ENCODE peak calls at places on chromosomes 12 and 14, in nine cellular contexts. C, P, H, Q, L, K, E, W and I are unnamed samples.
A peak's percentile ranks its signal among the peaks of the same experiment; 100 is the strongest.

GRCh38 chr12:51186465-51186864 is 13.5 kb upstream of the TFCP2 start:
- DNase-seq in K (no peak), H (no peak), E (no peak), L (no peak), C (no peak), W (no peak), Q (no peak), P (no peak), I (no peak)

GRCh38 chr14:20553024-20553423 is 7.8 kb downstream of the RNASE9 start:
- DNase-seq in K (no peak), L (no peak), E (no peak), Q (no peak), H (no peak), C (no peak), W (no peak), P (no peak), I (no peak)

GRCh38 chr14:66610154-66610563 is 102.2 kb downstream of the GPHN start:
- DNase-seq in W (peak; percentile 49), K (no peak), P (no peak), H (no peak), L (peak; percentile 84), Q (no peak), E (no peak), C (no peak), I (no peak)

GRCh38 chr12:94190623-94191022 is 42.2 kb downstream of the PLXNC1 start:
- DNase-seq in K (no peak), P (no peak), C (no peak), H (no peak), Q (no peak), E (no peak), W (no peak), L (no peak), I (no peak)

GRCh38 chr14:34554540-34555250 is 15.2 kb upstream of the EAPP start:
- DNase-seq in E (no peak), L (peak; percentile 54), C (no peak), H (no peak), K (peak; percentile 45), W (no peak), P (peak; percentile 24), Q (no peak), I (no peak)

GRCh38 chr12:93223440-93224426 is 154.0 kb upstream of the NUDT4 start:
- DNase-seq in E (no peak), H (no peak), P (no peak), L (no peak), W (no peak), C (no peak), Q (no peak), K (peak; percentile 56), I (no peak)

GRCh38 chr12:91778938-91779400 is 366.7 kb downstream of the BTG1 start:
- DNase-seq in L (no peak), P (peak; percentile 26), C (peak; percentile 0), H (peak; percentile 20), W (peak; percentile 98), K (peak; percentile 39), Q (peak; percentile 3), E (peak; percentile 59), I (no peak)

GRCh38 chr12:42186793-42187192 is 42.1 kb upstream of the GXYLT1 start:
- DNase-seq in C (no peak), P (no peak), W (no peak), K (no peak), Q (no peak), L (peak; percentile 76), H (no peak), E (no peak), I (no peak)

GRCh38 chr14:39576726-39577125 is 144.5 kb upstream of the FBXO33 start:
- DNase-seq in Q (no peak), E (no peak), W (no peak), P (no peak), C (no peak), L (no peak), K (no peak), H (no peak), I (no peak)

GRCh38 chr12:53820503-53820902 is 68.7 kb upstream of the CISTR start:
- DNase-seq in W (no peak), E (no peak), C (no peak), L (no peak), H (no peak), Q (no peak), P (no peak), K (no peak), I (no peak)

GRCh38 chr12:109591041-109591440 is 17.4 kb downstream of the MVK start:
- DNase-seq in H (no peak), L (no peak), C (no peak), W (no peak), Q (no peak), E (no peak), P (no peak), K (no peak), I (no peak)

GRCh38 chr14:100872241-100872640 is 31.3 kb downstream of the RTL1 start:
- DNase-seq in Q (no peak), C (no peak), W (no peak), E (no peak), H (no peak), L (no peak), P (no peak), K (no peak), I (no peak)

GRCh38 chr14:67269338-67270060 is 28.3 kb downstream of the PALS1 start:
- DNase-seq in L (no peak), P (no peak), W (no peak), Q (no peak), K (no peak), E (no peak), C (no peak), H (no peak), I (no peak)

GRCh38 chr14:36397357-36397756 is 76.9 kb upstream of the MBIP start:
- DNase-seq in E (no peak), W (no peak), H (no peak), P (no peak), K (no peak), Q (no peak), L (no peak), C (no peak), I (no peak)

GRCh38 chr12:11795192-11795909 is 145.9 kb downstream of the ETV6 start:
- DNase-seq in L (no peak), E (no peak), K (peak; percentile 70), C (no peak), P (no peak), Q (no peak), W (peak; percentile 18), H (no peak), I (no peak)

GRCh38 chr14:96792003-96792402 is 5.2 kb upstream of the VRK1 start:
- DNase-seq in K (no peak), W (no peak), H (no peak), E (no peak), P (no peak), Q (no peak), L (no peak), C (no peak), I (no peak)

GRCh38 chr12:60714141-60714900 is 1118.5 kb downstream of the SLC16A7 start:
- DNase-seq in K (no peak), E (no peak), C (no peak), W (no peak), P (no peak), Q (no peak), H (no peak), L (no peak), I (no peak)

GRCh38 chr14:64463873-64464272 is 1.4 kb upstream of the AKAP5 start:
- DNase-seq in W (no peak), P (no peak), E (no peak), K (no peak), L (no peak), Q (no peak), C (no peak), H (no peak), I (no peak)

DNA sequence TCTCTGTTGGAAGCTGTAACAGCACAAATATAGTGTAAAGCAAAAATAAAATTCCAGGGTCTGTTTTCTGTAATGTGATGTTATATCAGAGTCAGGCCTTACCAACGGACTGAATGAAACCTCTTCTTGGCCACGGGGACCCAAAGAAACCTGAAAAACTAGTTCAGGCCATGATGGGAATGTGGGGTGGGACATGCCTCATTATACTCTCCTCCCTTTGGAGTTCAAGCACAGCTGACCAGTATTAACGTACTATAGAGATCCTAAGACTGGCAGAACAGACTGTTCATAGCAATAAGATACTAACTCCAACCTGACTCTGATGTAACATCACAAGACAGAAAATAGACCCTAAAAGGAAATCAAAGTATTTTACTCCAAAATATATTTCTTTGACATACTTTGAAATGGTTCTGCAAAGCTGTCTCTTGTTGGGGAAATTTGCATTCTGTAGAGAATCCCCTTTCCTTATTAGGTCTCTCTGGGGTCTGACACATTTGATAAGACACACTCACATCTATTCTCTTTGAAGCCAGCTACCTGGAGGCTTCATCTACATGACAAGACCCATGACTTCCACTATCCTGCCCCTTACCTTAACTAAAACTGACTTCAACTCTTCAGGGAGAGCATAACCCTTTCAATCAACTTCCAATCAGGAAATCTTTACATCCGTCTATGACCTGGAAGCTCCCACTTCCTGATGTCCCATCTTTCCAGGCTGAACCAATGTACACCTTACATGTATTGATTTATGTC is 444.6 kb downstream of the SOX5 start:
- DNase-seq in E (no peak), H (no peak), L (no peak), C (no peak), W (no peak), K (no peak), P (no peak), Q (no peak), I (no peak)
- H3K27ac ChIP-seq in E (no peak overlapping the region), H (no peak overlapping the region), L (no peak overlapping the region), C (no peak overlapping the region), W (no peak overlapping the region), K (no peak overlapping the region), P (no peak overlapping the region), Q (no peak overlapping the region), I (no peak overlapping the region)

DNA sequence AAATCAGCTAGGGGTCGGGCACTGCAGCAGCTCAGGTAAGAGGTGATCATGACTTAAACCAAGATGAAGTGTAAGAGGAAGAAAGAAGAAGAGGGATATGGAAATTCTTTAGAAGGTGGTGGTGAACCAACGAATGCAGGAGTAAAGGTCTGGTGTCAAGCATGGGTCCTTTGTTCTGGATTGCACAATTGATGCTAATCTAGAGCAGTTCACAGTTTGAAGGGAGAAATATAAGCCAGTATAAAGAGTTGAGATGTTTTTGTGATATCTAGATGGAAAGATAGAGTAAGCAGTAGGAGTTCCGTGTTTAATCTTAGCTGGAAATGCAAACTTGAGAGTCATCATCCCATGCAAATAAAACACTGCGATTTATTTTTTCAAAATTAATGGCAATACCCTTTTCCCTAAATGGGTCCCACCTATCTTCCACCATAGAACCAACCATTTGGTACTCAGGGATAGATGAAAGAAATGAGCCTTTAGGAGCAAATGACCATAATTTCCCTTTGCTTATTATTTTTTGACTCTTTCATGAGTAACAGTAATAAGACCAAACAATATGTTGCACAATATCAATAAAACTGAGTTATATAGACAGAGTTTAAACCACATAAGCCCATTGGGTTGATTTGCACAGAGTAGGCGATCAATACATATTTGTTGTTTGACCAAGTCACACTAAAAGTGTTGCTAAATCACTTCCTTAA is 15.0 kb upstream of the MGP start:
- DNase-seq in Q (no peak), C (no peak), H (no peak), K (no peak), P (no peak), E (no peak), L (no peak), W (no peak), I (no peak)
- H3K27ac ChIP-seq in Q (peak overlapping the region; percentile 63), C (no peak overlapping the region), H (no peak overlapping the region), K (no peak overlapping the region), P (peak overlapping the region; percentile 23), E (peak overlapping the region; percentile 65), L (no peak overlapping the region), W (no peak overlapping the region), I (no peak overlapping the region)

GRCh38 chr12:116123511-116124258 is 153.8 kb downstream of the MED13L start:
- DNase-seq in C (no peak), K (no peak), L (no peak), Q (peak; percentile 21), W (no peak), H (no peak), P (no peak), E (no peak), I (peak; percentile 23)
- H3K27ac ChIP-seq in C (no peak overlapping the region), K (no peak overlapping the region), L (no peak overlapping the region), Q (peak overlapping the region; percentile 46), W (no peak overlapping the region), H (no peak overlapping the region), P (no peak overlapping the region), E (no peak overlapping the region), I (peak overlapping the region; percentile 59)

GRCh38 chr14:72907327-72907826 is 13.5 kb upstream of the DPF3 start:
- DNase-seq in Q (peak; percentile 44), H (no peak), L (peak; percentile 59), E (no peak), P (peak; percentile 40), C (no peak), W (no peak), K (peak; percentile 34), I (no peak)
- H3K27ac ChIP-seq in Q (peak overlapping the region; percentile 28), H (no peak overlapping the region), L (no peak overlapping the region), E (no peak overlapping the region), P (peak overlapping the region; percentile 13), C (no peak overlapping the region), W (no peak overlapping the region), K (no peak overlapping the region), I (no peak overlapping the region)